ENCODE peak calls at places on chromosomes 12 and 14, in four cellular contexts. Y is foreskin fibroblast; J is activated T-cell treated with anti-CD3 and anti-CD28 coated beads, Interleukin-2, amount 50 U/mL, for 4 hours; Q is AG04450. R is an unnamed sample.

GRCh38 chr12:40152783-40153383 is 47.0 kb upstream of the SLC2A13 start:
- DNase-seq in Y (peak), J (peak), Q (peak), R (peak)

GRCh38 chr12:92546259-92546825 is 156.4 kb upstream of the PLEKHG7 start:
- DNase-seq in J (no peak), Q (no peak), Y (no peak), R (no peak)

GRCh38 chr14:89425931-89426330 is 8.9 kb upstream of the FOXN3 start:
- DNase-seq in Y (peak), J (no peak), Q (peak), R (peak)

GRCh38 chr12:116717466-116718457 is 20.1 kb downstream of the SPRING1 start:
- DNase-seq in J (no peak), Y (peak), Q (no peak), R (peak)

GRCh38 chr14:95519699-95520098 is 3.2 kb upstream of the SYNE3 start:
- DNase-seq in Y (peak), J (peak), Q (no peak), R (peak)

GRCh38 chr12:131386167-131386521 is 324.7 kb upstream of the SFSWAP start:
- DNase-seq in Y (no peak), J (no peak), Q (no peak), R (no peak)

GRCh38 chr14:56100556-56100955 is 17.7 kb upstream of the PELI2 start:
- DNase-seq in J (no peak), Q (no peak), Y (peak), R (peak)

GRCh38 chr14:76268013-76268376 is 107.9 kb upstream of the ESRRB start:
- DNase-seq in Y (no peak), J (no peak), Q (no peak), R (no peak)

GRCh38 chr14:90427848-90428426 is 31.1 kb downstream of the CALM1 start:
- DNase-seq in Q (no peak), Y (no peak), J (no peak), R (no peak)

GRCh38 chr12:11885261-11886038 is 185.3 kb upstream of the BCL2L14 start:
- DNase-seq in Y (peak), J (no peak), Q (peak), R (peak)

GRCh38 chr12:92943482-92944250 is 14.6 kb upstream of the EEA1 start:
- DNase-seq in J (no peak), Q (no peak), Y (no peak), R (no peak)

R was measured in brain microvascular endothelial cell.